ENCODE peak calls at places on chromosomes 11 and 22, in seven cellular contexts. Q is HCT116, S is colonic mucosa, H is GM23248, T is mesenchymal stem cell, Y is endothelial cell of umbilical vein, U is neural progenitor cell. G is an unnamed sample.

GRCh38 chr22:26646158-26646557 is 11.2 kb upstream of the MIAT start:
- DNase-seq in Q (no peak), S (no peak), H (peak; percentile 68), T (no peak), Y (no peak), U (no peak), G (no peak)

GRCh38 chr11:82989628-82990404 is 81.9 kb downstream of the RAB30 start:
- DNase-seq in Q (no peak), S (no peak), H (no peak), T (no peak), Y (no peak), U (peak; percentile 70), G (no peak)

GRCh38 chr11:2265396-2265795 is 5.0 kb downstream of the ASCL2 start:
- DNase-seq in Q (no peak), S (peak; percentile 17), H (no peak), T (no peak), Y (no peak), U (no peak), G (no peak)

GRCh38 chr11:47552086-47552580 is 799 bp downstream of the CELF1 start:
- DNase-seq in Q (no peak), S (peak; percentile 57), H (peak; percentile 72), T (peak; percentile 75), Y (peak; percentile 48), U (peak; percentile 48), G (peak; percentile 83)

GRCh38 chr11:125272092-125272491 is 107.5 kb downstream of the PKNOX2 start:
- DNase-seq in Q (no peak), S (no peak), H (peak; percentile 63), T (peak; percentile 50), Y (no peak), U (no peak), G (no peak)

GRCh38 chr11:107659310-107659709 is 52.5 kb downstream of the SLN start:
- DNase-seq in Q (no peak), S (no peak), H (no peak), T (no peak), Y (no peak), U (no peak), G (no peak)

GRCh38 chr22:36331912-36332622 is 55.7 kb downstream of the MYH9 start:
- DNase-seq in Q (no peak), S (peak; percentile 78), H (peak; percentile 53), T (peak; percentile 59), Y (peak; percentile 70), U (no peak), G (peak; percentile 93)

GRCh38 chr11:3853935-3854659 is 1.4 kb upstream of the STIM1 start:
- DNase-seq in Q (no peak), S (peak; percentile 60), H (no peak), T (no peak), Y (no peak), U (no peak), G (no peak)

GRCh38 chr22:35205956-35206355 is 51.3 kb upstream of the HMGXB4 start:
- DNase-seq in Q (no peak), S (no peak), H (peak; percentile 41), T (no peak), Y (no peak), U (no peak), G (no peak)

GRCh38 chr11:38718659-38719058 is 2120.6 kb upstream of the RAG2 start:
- DNase-seq in Q (no peak), S (no peak), H (no peak), T (no peak), Y (no peak), U (peak; percentile 13), G (no peak)

GRCh38 chr22:43436536-43437267 is 24.9 kb downstream of the MPPED1 start:
- DNase-seq in Q (no peak), S (no peak), H (no peak), T (no peak), Y (no peak), U (no peak), G (no peak)

GRCh38 chr22:19892925-19893324 is 38.3 kb upstream of the GNB1L start:
- DNase-seq in Q (no peak), S (no peak), H (no peak), T (peak; percentile 46), Y (no peak), U (no peak), G (no peak)

GRCh38 chr11:76236092-76237026 is 30.1 kb upstream of the WNT11 start:
- DNase-seq in Q (peak; percentile 16), S (no peak), H (peak; percentile 85), T (peak; percentile 71), Y (no peak), U (peak; percentile 93), G (peak; percentile 90)

GRCh38 chr11:119338318-119338890 is 2.3 kb downstream of the C1QTNF5 start:
- DNase-seq in Q (peak; percentile 39), S (peak; percentile 82), H (peak; percentile 81), T (no peak), Y (peak; percentile 90), U (peak; percentile 91), G (peak; percentile 87)

GRCh38 chr11:119335655-119336543 is 1.6 kb downstream of the RNF26 start:
- DNase-seq in Q (no peak), S (no peak), H (no peak), T (no peak), Y (no peak), U (no peak), G (peak; percentile 73)

GRCh38 chr11:119337581-119338317 is 2.9 kb downstream of the C1QTNF5 start:
- DNase-seq in Q (no peak), S (no peak), H (peak; percentile 68), T (peak; percentile 96), Y (peak; percentile 77), U (peak; percentile 92), G (peak; percentile 64)

GRCh38 chr11:119335091-119335654 is 846 bp downstream of the RNF26 start:
- DNase-seq in Q (no peak), S (no peak), H (no peak), T (no peak), Y (no peak), U (no peak), G (no peak)

DNA sequence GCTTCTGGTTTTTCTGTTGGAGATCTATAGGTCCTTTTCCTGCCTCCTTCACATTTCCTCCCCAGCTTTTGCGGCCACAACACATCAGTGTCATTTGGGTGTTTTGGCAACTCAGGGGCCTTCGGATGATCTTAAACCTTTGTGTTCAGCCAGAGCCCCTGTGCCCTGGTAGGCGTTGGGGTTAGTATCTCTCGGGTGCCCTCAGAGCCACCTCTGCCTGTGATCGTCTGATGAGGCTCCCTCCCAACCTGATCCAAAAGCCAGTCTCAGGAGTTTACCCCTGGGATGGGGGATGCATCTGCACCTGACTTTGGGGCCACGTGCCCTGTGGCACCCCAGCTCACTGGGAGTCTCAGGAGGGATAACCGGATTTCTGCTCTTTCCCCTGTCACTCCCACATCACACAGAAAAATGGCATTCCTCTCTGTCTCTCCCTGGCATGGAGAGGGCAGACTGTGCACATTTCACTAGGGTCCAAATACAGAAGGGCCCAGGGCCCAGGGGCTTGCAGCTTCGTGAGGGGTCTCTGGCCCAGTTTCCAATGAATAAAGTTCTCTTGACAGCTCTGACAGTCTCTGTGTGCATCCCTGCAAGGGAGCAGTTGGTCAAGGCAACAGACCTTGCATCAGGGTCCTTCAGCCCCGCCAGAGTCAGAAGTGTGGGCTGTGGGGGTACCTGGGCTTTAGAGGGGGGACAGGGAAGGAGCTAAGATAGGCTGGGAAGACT is 2.6 kb downstream of the RNF26 start:
- DNase-seq in Q (no peak), S (no peak), H (no peak), T (no peak), Y (no peak), U (no peak), G (peak; percentile 30)
- H3K9ac ChIP-seq in Q (no peak overlapping the region), S (no peak overlapping the region), H (peak overlapping the region; percentile 42), T (peak overlapping the region; percentile 60), Y (no peak overlapping the region), U (no peak overlapping the region), G (no peak overlapping the region)

GRCh38 chr11:9825315-9825714 is 161.4 kb downstream of the SWAP70 start:
- DNase-seq in Q (no peak), S (no peak), H (peak; percentile 90), T (peak; percentile 63), Y (peak; percentile 35), U (no peak), G (no peak)

GRCh38 chr11:9825895-9826294 is 162.0 kb downstream of the SWAP70 start:
- DNase-seq in Q (no peak), S (no peak), H (no peak), T (no peak), Y (no peak), U (no peak), G (no peak)

GRCh38 chr11:9823439-9823838 is 159.6 kb downstream of the SWAP70 start:
- DNase-seq in Q (no peak), S (no peak), H (peak; percentile 19), T (no peak), Y (no peak), U (no peak), G (no peak)

GRCh38 chr11:9826390-9826789 is 162.5 kb downstream of the SWAP70 start:
- DNase-seq in Q (no peak), S (no peak), H (no peak), T (no peak), Y (no peak), U (no peak), G (no peak)

DNA sequence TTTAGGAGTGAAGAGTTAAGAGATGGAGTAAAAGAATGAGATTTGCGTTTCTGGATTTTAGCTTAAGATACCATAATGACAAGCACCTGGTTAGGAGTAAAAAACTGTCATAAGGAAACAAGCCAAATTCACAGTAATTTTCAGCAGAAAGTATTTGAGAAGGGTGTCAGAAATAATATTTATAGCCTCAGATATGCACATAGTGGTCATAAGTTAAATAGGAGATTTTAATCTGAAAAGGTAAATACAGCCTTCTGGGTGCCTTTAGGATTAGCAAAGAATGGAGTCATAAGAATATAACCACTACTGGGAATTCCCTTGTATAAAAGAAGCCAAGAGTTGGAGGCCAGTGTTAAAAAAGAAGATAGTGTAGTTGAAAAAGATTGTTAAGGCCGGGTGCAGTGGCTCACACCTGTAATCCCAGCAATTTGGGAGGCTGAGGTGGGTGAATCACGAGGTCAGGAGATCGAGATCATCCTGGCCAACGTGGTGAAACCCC is 160.1 kb downstream of the SWAP70 start:
- DNase-seq in Q (no peak), S (no peak), H (no peak), T (no peak), Y (no peak), U (no peak), G (no peak)
- H3K4me3 ChIP-seq in Q (no peak overlapping the region), S (no peak overlapping the region), H (no peak overlapping the region), T (no peak overlapping the region), Y (no peak overlapping the region), U (no peak overlapping the region), G (no peak overlapping the region)

GRCh38 chr22:46122511-46122971 is 27.8 kb upstream of the PPARA start:
- DNase-seq in Q (peak; percentile 8), S (peak; percentile 82), H (peak; percentile 80), T (peak; percentile 65), Y (peak; percentile 43), U (peak; percentile 84), G (peak; percentile 90)
- H3K9ac ChIP-seq in Q (peak overlapping the region; percentile 27), S (no peak overlapping the region), H (no peak overlapping the region), T (peak overlapping the region; percentile 36), Y (no peak overlapping the region), U (no peak overlapping the region), G (no peak overlapping the region)

GRCh38 chr11:123356539-123356938 is 73.5 kb upstream of the GRAMD1B start:
- DNase-seq in Q (no peak), S (no peak), H (no peak), T (no peak), Y (no peak), U (no peak), G (no peak)

GRCh38 chr11:123354371-123354770 is 75.7 kb upstream of the GRAMD1B start:
- DNase-seq in Q (no peak), S (no peak), H (no peak), T (no peak), Y (no peak), U (no peak), G (no peak)

DNA sequence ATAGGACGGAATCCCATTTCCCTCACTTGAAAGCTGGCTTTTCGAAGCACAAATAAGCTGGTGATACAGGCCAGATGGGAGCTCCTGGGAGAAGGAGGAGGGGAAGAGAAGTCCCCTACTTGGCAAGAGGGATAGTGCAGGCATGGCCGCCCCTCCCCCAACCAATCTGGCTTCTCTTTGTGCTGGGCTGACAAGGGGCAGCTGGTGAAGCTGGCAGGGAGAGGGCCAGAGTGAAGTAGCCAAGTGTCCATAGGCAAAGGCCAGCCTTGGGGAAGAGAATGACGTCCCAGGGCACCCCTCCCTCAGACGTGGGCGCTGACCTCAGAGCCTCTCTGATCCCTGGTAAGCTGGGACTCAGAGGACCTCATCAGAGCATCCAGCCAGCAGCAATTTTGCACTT is 78.7 kb upstream of the GRAMD1B start:
- DNase-seq in Q (no peak), S (peak; percentile 18), H (no peak), T (no peak), Y (no peak), U (peak; percentile 65), G (peak; percentile 78)
- H3K4me3 ChIP-seq in Q (no peak overlapping the region), S (no peak overlapping the region), H (no peak overlapping the region), T (no peak overlapping the region), Y (no peak overlapping the region), U (no peak overlapping the region), G (no peak overlapping the region)